ENCODE peak calls at places on chromosomes 7 and 10, in six cellular contexts. D, R, G, E, U and Y are unnamed samples.

GRCh38 chr10:32446701-32447406 is 914 bp downstream of the CCDC7 start:
- DNase-seq in D (no peak), R (no peak), G (no peak), E (no peak), U (no peak), Y (no peak)

GRCh38 chr10:69417542-69417941 is 824 bp upstream of the TACR2 start:
- DNase-seq in D (no peak), R (no peak), G (no peak), E (no peak), U (no peak), Y (no peak)

GRCh38 chr10:24390746-24391145 is 181.8 kb downstream of the KIAA1217 start:
- DNase-seq in D (no peak), R (no peak), G (no peak), E (no peak), U (no peak), Y (no peak)

GRCh38 chr7:83613232-83613631 is 35.7 kb downstream of the SEMA3E start:
- DNase-seq in D (no peak), R (no peak), G (no peak), E (no peak), U (no peak), Y (no peak)

GRCh38 chr7:15399446-15399845 is 162.4 kb downstream of the AGMO start:
- DNase-seq in D (no peak), R (no peak), G (no peak), E (no peak), U (no peak), Y (no peak)

GRCh38 chr10:35027567-35027966 is 62.6 kb downstream of the CUL2 start:
- DNase-seq in D (no peak), R (no peak), G (peak; percentile 4), E (no peak), U (no peak), Y (no peak)

GRCh38 chr7:100544949-100545635 is 6.1 kb downstream of the AGFG2 start:
- DNase-seq in D (no peak), R (no peak), G (peak; percentile 23), E (no peak), U (no peak), Y (no peak)

GRCh38 chr7:129607471-129608120 is 3.9 kb upstream of the NRF1 start:
- DNase-seq in D (no peak), R (no peak), G (peak; percentile 55), E (no peak), U (peak; percentile 7), Y (peak; percentile 87)

GRCh38 chr7:88239852-88240251 is 20.0 kb upstream of the SRI start:
- DNase-seq in D (no peak), R (no peak), G (no peak), E (no peak), U (no peak), Y (no peak)

GRCh38 chr7:117119192-117119924 is 166.1 kb downstream of the ST7 start:
- DNase-seq in D (peak; percentile 72), R (no peak), G (peak; percentile 87), E (peak; percentile 58), U (peak; percentile 59), Y (peak; percentile 68)